ENCODE peak calls at places on chromosomes 1 and 21, in six cellular contexts. R is DND-41; K is SK-N-SH; X is esophagus squamous epithelium; D is CD4-positive, CD25-positive, alpha-beta regulatory T cell; N is kidney. P is an unnamed sample. For H3K4me1, the result is how much of the 10 kb centered on the place peaks cover.

GRCh38 chr1:204493882-204494280 is 724 bp downstream of the PIK3C2B start:
- DNase-seq in R (peak), K (peak), X (no peak), D (peak), N (peak), P (peak)

GRCh38 chr1:196462101-196462500 is 146.1 kb downstream of the KCNT2 start:
- DNase-seq in R (no peak), K (no peak), X (no peak), D (no peak), N (no peak), P (no peak)

GRCh38 chr1:9705337-9706098 is 54.0 kb downstream of the PIK3CD start:
- DNase-seq in R (no peak), K (no peak), X (no peak), D (no peak), N (no peak), P (no peak)

GRCh38 chr1:222028151-222028550 is 286.3 kb upstream of the DUSP10 start:
- DNase-seq in R (no peak), K (no peak), X (no peak), D (no peak), N (no peak), P (no peak)

GRCh38 chr1:244289976-244290375 is 161.7 kb downstream of the ADSS2 start:
- DNase-seq in R (no peak), K (no peak), X (no peak), D (no peak), N (peak), P (no peak)

GRCh38 chr21:28704746-28705145 is 287.9 kb downstream of the LTN1 start:
- DNase-seq in R (no peak), K (no peak), X (no peak), D (no peak), N (no peak), P (no peak)

GRCh38 chr1:87089823-87090222 is 175.4 kb downstream of the HS2ST1 start:
- DNase-seq in R (no peak), K (no peak), X (no peak), D (no peak), N (no peak), P (no peak)

GRCh38 chr21:35222021-35222420 is 172.9 kb upstream of the RUNX1 start:
- DNase-seq in R (peak), K (no peak), X (no peak), D (no peak), N (no peak), P (no peak)

GRCh38 chr1:223634423-223634822 is 31.1 kb downstream of the CAPN8 start:
- DNase-seq in R (no peak), K (no peak), X (no peak), D (no peak), N (no peak), P (no peak)

GRCh38 chr1:171794085-171794484 is 12.6 kb downstream of the METTL13 start:
- DNase-seq in R (peak), K (no peak), X (no peak), D (no peak), N (no peak), P (no peak)

GRCh38 chr1:67555487-67556296 is 125.5 kb upstream of the SERBP1 start:
- DNase-seq in R (no peak), K (no peak), X (no peak), D (no peak), N (no peak), P (no peak)

GRCh38 chr1:204607910-204608309 is 77.6 kb downstream of the LRRN2 start:
- DNase-seq in R (no peak), K (no peak), X (no peak), D (no peak), N (no peak), P (no peak)

GRCh38 chr1:27958513-27958912 is 1.3 kb upstream of the XKR8 start:
- DNase-seq in R (no peak), K (no peak), X (no peak), D (no peak), N (peak), P (no peak)
- H3K4me1 ChIP-seq in R (under half), K (under half), X (under half), D (under half), N (under half), P (under half)

GRCh38 chr1:45010855-45011811 is at the start of gene HECTD3:
- DNase-seq in R (peak), K (peak), X (no peak), D (peak), N (peak), P (peak)
- H3K4me1 ChIP-seq in R (under half), K (under half), X (under half), D (under half), N (under half), P (under half)

GRCh38 chr1:16251381-16251780 is 14.4 kb upstream of the CPLANE2 start:
- DNase-seq in R (no peak), K (no peak), X (no peak), D (no peak), N (no peak), P (no peak)

GRCh38 chr1:16253332-16253922 is 16.4 kb upstream of the CPLANE2 start:
- DNase-seq in R (no peak), K (no peak), X (no peak), D (no peak), N (no peak), P (no peak)

GRCh38 chr1:16254263-16254948 is 17.4 kb upstream of the CPLANE2 start:
- DNase-seq in R (no peak), K (no peak), X (no peak), D (no peak), N (no peak), P (peak)

GRCh38 chr1:16250547-16251251 is 13.7 kb upstream of the CPLANE2 start:
- DNase-seq in R (no peak), K (no peak), X (no peak), D (no peak), N (no peak), P (no peak)

GRCh38 chr1:16252912-16253311 is 15.9 kb upstream of the CPLANE2 start:
- DNase-seq in R (no peak), K (no peak), X (no peak), D (no peak), N (no peak), P (no peak)
- H3K4me1 ChIP-seq in R (under half), K (half or more), X (under half), D (under half), N (under half), P (under half)

GRCh38 chr1:225879521-225880209 is 2.5 kb downstream of the TMEM63A start:
- DNase-seq in R (peak), K (no peak), X (no peak), D (no peak), N (peak), P (no peak)

GRCh38 chr1:225876900-225877510 is 5.2 kb downstream of the TMEM63A start:
- DNase-seq in R (no peak), K (no peak), X (no peak), D (no peak), N (peak), P (no peak)

GRCh38 chr1:225877570-225877969 is 4.6 kb downstream of the TMEM63A start:
- DNase-seq in R (peak), K (peak), X (no peak), D (no peak), N (peak), P (peak)

GRCh38 chr1:225880210-225880584 is 2.0 kb downstream of the TMEM63A start:
- DNase-seq in R (peak), K (peak), X (no peak), D (no peak), N (peak), P (no peak)

GRCh38 chr1:225878282-225878681 is 3.9 kb downstream of the TMEM63A start:
- DNase-seq in R (no peak), K (no peak), X (no peak), D (no peak), N (peak), P (no peak)
- H3K4me1 ChIP-seq in R (under half), K (under half), X (under half), D (half or more), N (under half), P (under half)

GRCh38 chr1:147567594-147568381 is 26.5 kb downstream of the BCL9 start:
- DNase-seq in R (no peak), K (no peak), X (no peak), D (no peak), N (no peak), P (no peak)

GRCh38 chr1:147561473-147561840 is 20.2 kb downstream of the BCL9 start:
- DNase-seq in R (no peak), K (no peak), X (no peak), D (no peak), N (no peak), P (no peak)

GRCh38 chr1:147562819-147563218 is 21.5 kb downstream of the BCL9 start:
- DNase-seq in R (no peak), K (no peak), X (no peak), D (no peak), N (no peak), P (no peak)

GRCh38 chr1:147568551-147568950 is 27.2 kb downstream of the BCL9 start:
- DNase-seq in R (no peak), K (no peak), X (no peak), D (no peak), N (no peak), P (no peak)

DNA sequence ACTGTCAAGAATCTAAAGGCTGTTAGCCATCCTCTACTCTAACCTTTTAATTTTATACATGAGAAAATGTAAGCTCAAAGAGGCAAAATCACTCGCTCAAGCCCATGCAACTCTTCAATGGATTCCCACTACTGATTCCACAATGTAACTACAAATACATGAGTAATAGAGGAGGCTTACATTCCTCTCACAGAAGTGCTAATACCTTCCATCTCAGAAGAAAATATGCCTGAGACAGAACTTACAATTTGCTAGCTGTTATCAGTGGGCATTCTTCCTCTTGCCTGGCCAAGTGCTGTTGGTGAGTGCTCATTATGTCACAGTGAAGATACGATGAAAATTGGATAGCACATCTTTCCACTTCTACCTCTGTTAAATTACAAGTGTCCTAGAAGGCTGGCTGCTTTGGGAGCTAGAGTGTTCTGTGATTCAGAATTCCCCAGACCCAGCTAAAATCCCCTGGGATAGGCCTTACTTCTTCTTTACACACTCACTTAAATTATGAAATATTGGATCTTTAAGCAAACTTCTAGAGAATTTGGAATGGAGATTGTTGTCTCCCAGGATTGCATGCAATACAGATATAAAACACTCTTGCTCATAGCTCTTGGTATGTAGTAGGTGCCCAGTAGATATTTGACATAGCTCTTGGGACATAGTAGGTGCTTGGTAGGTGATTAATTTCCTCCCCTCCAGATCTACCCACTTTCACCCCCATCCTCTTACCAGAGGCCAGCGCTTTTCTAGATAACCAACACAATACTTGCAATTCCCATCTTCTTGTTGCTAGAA is 24.1 kb downstream of the BCL9 start:
- DNase-seq in R (no peak), K (no peak), X (no peak), D (no peak), N (no peak), P (no peak)
- H3K4me1 ChIP-seq in R (under half), K (under half), X (under half), D (under half), N (under half), P (under half)

GRCh38 chr1:201455098-201455497 is 13.9 kb downstream of the PHLDA3 start:
- DNase-seq in R (no peak), K (no peak), X (no peak), D (no peak), N (no peak), P (no peak)

GRCh38 chr1:201454568-201454967 is 14.4 kb downstream of the PHLDA3 start:
- DNase-seq in R (no peak), K (no peak), X (no peak), D (no peak), N (no peak), P (no peak)

GRCh38 chr1:201459052-201459451 is 9.9 kb downstream of the PHLDA3 start:
- DNase-seq in R (no peak), K (no peak), X (no peak), D (no peak), N (peak), P (no peak)

GRCh38 chr1:201457508-201457960 is 11.5 kb downstream of the PHLDA3 start:
- DNase-seq in R (no peak), K (no peak), X (no peak), D (no peak), N (no peak), P (no peak)

GRCh38 chr1:201456499-201457309 is 12.3 kb downstream of the PHLDA3 start:
- DNase-seq in R (no peak), K (no peak), X (no peak), D (no peak), N (peak), P (no peak)
- H3K4me1 ChIP-seq in R (under half), K (under half), X (under half), D (under half), N (under half), P (under half)

GRCh38 chr1:18938008-18938706 is 18.3 kb downstream of the IFFO2 start:
- DNase-seq in R (no peak), K (no peak), X (no peak), D (no peak), N (peak), P (no peak)

GRCh38 chr1:18938707-18939070 is 17.8 kb downstream of the IFFO2 start:
- DNase-seq in R (no peak), K (peak), X (no peak), D (no peak), N (no peak), P (peak)

GRCh38 chr1:18936471-18936813 is 20.0 kb downstream of the IFFO2 start:
- DNase-seq in R (no peak), K (no peak), X (no peak), D (no peak), N (no peak), P (no peak)

GRCh38 chr1:18937539-18937938 is 18.9 kb downstream of the IFFO2 start:
- DNase-seq in R (no peak), K (no peak), X (no peak), D (no peak), N (no peak), P (no peak)

GRCh38 chr1:18936814-18937481 is 19.5 kb downstream of the IFFO2 start:
- DNase-seq in R (no peak), K (no peak), X (no peak), D (no peak), N (peak), P (no peak)
- H3K4me1 ChIP-seq in R (under half), K (under half), X (under half), D (half or more), N (under half), P (under half)